ENCODE peak calls at places on chromosomes 7 and 10, in six cellular contexts. L is RPMI7951; V is HFF-Myc; C is activated CD8-positive, alpha-beta T cell treated with anti-CD3 and anti-CD28 coated beads for 36 hours; T is 8988T; K is Caco-2. F is an unnamed sample.

GRCh38 chr10:120161116-120161515 is 268.6 kb downstream of the SEC23IP start:
- DNase-seq in L (peak; percentile 19), C (no peak), V (no peak), T (no peak), K (no peak), F (no peak)

GRCh38 chr7:109059089-109059488 is 489.4 kb downstream of the DNAJB9 start:
- DNase-seq in V (no peak), L (no peak), T (no peak), K (no peak), C (no peak), F (no peak)

GRCh38 chr7:35691827-35692307 is 3.1 kb downstream of the HERPUD2 start:
- DNase-seq in V (no peak), K (no peak), T (peak; percentile 26), C (peak; percentile 60), L (no peak), F (no peak)

GRCh38 chr7:92366730-92367129 is 80.6 kb upstream of the GATAD1 start:
- DNase-seq in T (no peak), V (no peak), L (peak; percentile 14), K (no peak), C (no peak), F (no peak)

GRCh38 chr10:101079874-101080273 is 18.1 kb downstream of the KAZALD1 start:
- DNase-seq in L (no peak), V (no peak), C (no peak), T (no peak), K (no peak), F (no peak)

GRCh38 chr7:128266891-128267839 is 26.1 kb downstream of the LEP start:
- DNase-seq in K (peak; percentile 52), L (peak; percentile 85), T (no peak), C (no peak), V (peak; percentile 31), F (no peak)

GRCh38 chr10:526651-527312 is 162.7 kb downstream of the DIP2C start:
- DNase-seq in C (no peak), L (no peak), T (no peak), K (peak; percentile 45), V (no peak), F (no peak)

GRCh38 chr7:79529896-79530235 is 76.4 kb upstream of the MAGI2 start:
- DNase-seq in V (no peak), T (no peak), K (no peak), C (no peak), L (no peak), F (no peak)

GRCh38 chr7:50531928-50532327 is 33.3 kb downstream of the DDC start:
- DNase-seq in L (peak; percentile 37), T (no peak), V (no peak), K (no peak), C (no peak), F (no peak)

GRCh38 chr7:32161708-32162107 is 91.5 kb upstream of the PDE1C start:
- DNase-seq in L (peak; percentile 90), T (no peak), V (no peak), C (no peak), K (no peak), F (no peak)

GRCh38 chr10:7950981-7951847 is 103.3 kb upstream of the GATA3 start:
- DNase-seq in L (peak; percentile 13), V (no peak), K (no peak), C (no peak), T (no peak), F (no peak)

GRCh38 chr7:129605960-129606644 is 5.4 kb upstream of the NRF1 start:
- DNase-seq in L (no peak), K (no peak), T (no peak), C (no peak), V (no peak), F (no peak)

GRCh38 chr10:53064609-53065008 is 292.0 kb upstream of the MBL2 start:
- DNase-seq in T (no peak), C (no peak), K (no peak), L (no peak), V (no peak), F (no peak)

GRCh38 chr7:83629117-83629880 is 19.6 kb downstream of the SEMA3E start:
- DNase-seq in V (no peak), C (no peak), K (peak; percentile 35), T (no peak), L (no peak), F (no peak)

GRCh38 chr7:29647020-29647654 is 83.5 kb downstream of the PRR15 start:
- DNase-seq in V (no peak), C (no peak), L (peak; percentile 12), T (no peak), K (no peak), F (no peak)

GRCh38 chr10:61793760-61794713 is 107.5 kb upstream of the ARID5B start:
- DNase-seq in V (no peak), L (peak; percentile 40), K (no peak), T (no peak), C (no peak), F (no peak)

GRCh38 chr7:140475747-140476333 is 3.5 kb downstream of the MKRN1 start:
- DNase-seq in T (peak; percentile 34), V (no peak), C (peak; percentile 71), L (peak; percentile 45), K (no peak), F (peak; percentile 41)

GRCh38 chr7:1242129-1242572 is 9.5 kb downstream of the UNCX start:
- DNase-seq in V (no peak), T (no peak), L (no peak), C (no peak), K (no peak), F (no peak)

GRCh38 chr7:156019308-156019707 is 207.0 kb upstream of the SHH start:
- DNase-seq in K (no peak), L (no peak), V (no peak), T (no peak), C (no peak), F (no peak)

GRCh38 chr7:76008156-76008687 is 13.8 kb upstream of the TMEM120A start:
- DNase-seq in L (peak; percentile 15), C (peak; percentile 71), T (no peak), V (no peak), K (no peak), F (no peak)

GRCh38 chr7:5525271-5526189 is 101.9 kb upstream of the TNRC18 start:
- DNase-seq in C (no peak), T (no peak), V (no peak), L (peak; percentile 77), K (peak; percentile 78), F (no peak)

GRCh38 chr10:79070611-79071534 is 2.1 kb downstream of the ZMIZ1 start:
- DNase-seq in V (no peak), K (peak; percentile 91), C (peak; percentile 52), L (peak; percentile 78), T (peak; percentile 74), F (no peak)

GRCh38 chr7:476736-477360 is 42.8 kb downstream of the PDGFA start:
- DNase-seq in V (no peak), T (no peak), C (no peak), K (peak; percentile 14), L (no peak), F (no peak)

GRCh38 chr10:130717088-130717487 is 580.9 kb downstream of the GLRX3 start:
- DNase-seq in K (no peak), T (no peak), V (no peak), C (no peak), L (no peak), F (no peak)

GRCh38 chr10:127834221-127834620 is 58.5 kb downstream of the CLRN3 start:
- DNase-seq in V (no peak), T (no peak), C (no peak), K (no peak), L (no peak), F (no peak)

GRCh38 chr10:112898540-112899395 is 51.3 kb upstream of the TCF7L2 start:
- DNase-seq in K (peak; percentile 92), L (no peak), C (no peak), T (no peak), V (no peak), F (no peak)

GRCh38 chr10:82572686-82573226 is 697.8 kb downstream of the NRG3 start:
- DNase-seq in C (no peak), L (no peak), T (no peak), V (no peak), K (no peak), F (no peak)

GRCh38 chr10:124735491-124736286 is 8.5 kb downstream of the FAM53B start:
- DNase-seq in C (no peak), L (no peak), V (no peak), K (no peak), T (no peak), F (no peak)

GRCh38 chr10:3500408-3500856 is 284.6 kb downstream of the KLF6 start:
- DNase-seq in C (no peak), T (no peak), V (no peak), K (peak; percentile 90), L (peak; percentile 95), F (no peak)

GRCh38 chr10:110865184-110865803 is 6.4 kb upstream of the PDCD4 start:
- DNase-seq in L (peak; percentile 25), T (no peak), K (no peak), C (no peak), V (no peak), F (no peak)

GRCh38 chr10:22714524-22715289 is at the start of gene PIP4K2A:
- DNase-seq in V (no peak), T (peak; percentile 74), L (peak; percentile 83), K (peak; percentile 63), C (peak; percentile 75), F (peak; percentile 28)

GRCh38 chr10:184174-184573 is 48.9 kb downstream of the ZMYND11 start:
- DNase-seq in V (no peak), L (no peak), K (no peak), T (no peak), C (no peak), F (no peak)

GRCh38 chr10:71434760-71435394 is 38.2 kb downstream of the CDH23 start:
- DNase-seq in L (no peak), V (no peak), K (peak; percentile 26), T (peak; percentile 6), C (no peak), F (no peak)

GRCh38 chr7:47034180-47034579 is 547.7 kb downstream of the TNS3 start:
- DNase-seq in C (no peak), T (no peak), K (no peak), V (no peak), L (peak; percentile 24), F (no peak)

GRCh38 chr7:102149416-102149815 is 137.3 kb upstream of the SH2B2 start:
- DNase-seq in L (no peak), T (no peak), C (no peak), V (no peak), K (no peak), F (no peak)

F was measured in Jurkat, Clone E6-1.